ENCODE peak calls at places on chromosomes 6 and 20, in seven cellular contexts. R, C, D, P, J, S and Q are unnamed samples. For H3K27me3, the result is how much of the 10 kb centered on the place peaks cover.

GRCh38 chr6:79784013-79784753 is 153.1 kb downstream of the SH3BGRL2 start:
- DNase-seq in D (no peak), J (no peak), P (no peak), C (no peak), R (no peak), S (no peak), Q (no peak)

GRCh38 chr6:21348462-21349195 is 244.9 kb upstream of the SOX4 start:
- DNase-seq in D (peak), R (peak), J (no peak), P (peak), S (no peak), C (peak), Q (peak)

GRCh38 chr20:50309280-50309763 is 118.7 kb downstream of the CEBPB start:
- DNase-seq in P (no peak), J (no peak), C (peak), R (no peak), S (no peak), D (no peak), Q (no peak)

GRCh38 chr6:132456700-132457143 is 55.4 kb upstream of the MOXD1 start:
- DNase-seq in D (peak), R (peak), C (no peak), P (peak), S (peak), J (no peak), Q (no peak)

GRCh38 chr20:52207020-52207810 is 15.6 kb upstream of the ZFP64 start:
- DNase-seq in P (no peak), D (no peak), J (no peak), S (no peak), R (no peak), C (no peak), Q (no peak)

GRCh38 chr6:14759976-14760672 is 485.7 kb upstream of the JARID2 start:
- DNase-seq in S (no peak), R (no peak), P (no peak), C (no peak), J (no peak), D (no peak), Q (no peak)

GRCh38 chr6:146419576-146419975 is 124.1 kb upstream of the RAB32 start:
- DNase-seq in C (no peak), S (no peak), D (no peak), P (no peak), R (no peak), J (no peak), Q (no peak)

GRCh38 chr6:111276335-111276734 is 189.0 kb downstream of the SLC16A10 start:
- DNase-seq in D (no peak), J (no peak), S (no peak), C (no peak), P (no peak), R (no peak), Q (no peak)

GRCh38 chr20:19697415-19697814 is 60.6 kb upstream of the RIN2 start:
- DNase-seq in C (no peak), R (no peak), S (no peak), D (no peak), P (no peak), J (no peak), Q (no peak)

GRCh38 chr6:8108031-8108660 is 5.8 kb upstream of the EEF1E1 start:
- DNase-seq in S (no peak), D (no peak), P (peak), J (no peak), R (no peak), C (peak), Q (no peak)

GRCh38 chr6:124870611-124871201 is 91.5 kb upstream of the RNF217 start:
- DNase-seq in S (no peak), P (peak), J (no peak), C (peak), R (no peak), D (peak), Q (no peak)

GRCh38 chr6:1388081-1388926 is 1.1 kb upstream of the FOXF2 start:
- DNase-seq in C (peak), P (no peak), J (no peak), S (no peak), D (no peak), R (no peak), Q (peak)

GRCh38 chr20:63642518-63643247 is 10.5 kb downstream of the STMN3 start:
- DNase-seq in D (peak), R (no peak), S (no peak), C (no peak), J (no peak), P (no peak), Q (peak)

GRCh38 chr6:130796313-130796905 is 30.8 kb upstream of the SMLR1 start:
- DNase-seq in J (no peak), D (no peak), R (no peak), S (no peak), P (no peak), C (peak), Q (no peak)

GRCh38 chr20:32111287-32111686 is 1.8 kb downstream of the TM9SF4 start:
- DNase-seq in R (no peak), P (no peak), C (no peak), D (no peak), S (no peak), J (no peak), Q (no peak)

GRCh38 chr6:103570431-103570830 is 1289.3 kb downstream of the HACE1 start:
- DNase-seq in C (no peak), R (no peak), S (no peak), J (no peak), P (no peak), D (no peak), Q (no peak)

GRCh38 chr20:12695937-12696336 is 312.8 kb upstream of the SPTLC3 start:
- DNase-seq in D (no peak), R (no peak), C (no peak), P (no peak), J (no peak), S (no peak), Q (peak)

GRCh38 chr6:138662474-138662873 is 111.1 kb upstream of the CCDC28A start:
- DNase-seq in S (no peak), C (peak), J (no peak), D (no peak), R (no peak), P (no peak), Q (no peak)

GRCh38 chr6:49142422-49143151 is 320.5 kb downstream of the MMUT start:
- DNase-seq in P (no peak), C (no peak), S (no peak), J (no peak), R (no peak), D (no peak), Q (peak)

GRCh38 chr6:29749668-29750067 is 26.4 kb downstream of the HLA-F start:
- DNase-seq in S (no peak), P (no peak), D (no peak), J (no peak), C (no peak), R (no peak), Q (no peak)
- H3K4me3 ChIP-seq in S (peak), P (no peak), D (peak), J (no peak), C (no peak), R (peak), Q (no peak)

DNA sequence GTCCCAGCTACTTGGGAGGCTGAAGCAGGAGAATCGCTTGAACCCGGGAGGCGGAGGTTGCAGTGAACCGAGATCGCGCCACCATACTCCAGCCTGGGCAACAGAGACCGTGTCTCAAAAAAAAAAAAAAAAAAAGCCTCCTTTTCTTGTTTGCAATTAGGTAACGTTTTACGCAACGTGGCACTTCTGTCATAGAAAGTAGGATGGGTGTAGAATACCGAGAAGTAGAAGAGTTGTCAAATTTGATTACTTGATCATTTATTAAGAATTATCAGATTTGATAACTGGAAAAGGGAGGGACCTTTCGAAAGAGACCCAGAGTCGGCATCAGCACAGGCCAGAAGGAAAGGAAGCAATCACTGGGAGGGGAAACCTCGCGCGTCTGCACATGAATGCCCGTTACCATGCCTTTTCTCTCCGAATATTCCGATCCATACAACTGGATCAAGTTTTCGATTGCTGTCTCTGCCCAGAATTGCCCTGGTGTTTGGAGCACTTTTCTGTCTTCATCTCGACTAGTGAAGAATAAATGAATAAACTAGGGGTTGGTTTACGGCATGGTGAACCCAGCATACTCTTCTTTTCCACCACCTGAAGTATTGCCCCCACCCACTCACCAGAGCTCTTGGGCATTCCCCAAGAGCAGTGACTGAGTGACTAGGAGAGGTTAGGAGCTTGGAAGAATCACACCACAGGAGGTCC is 4.5 kb upstream of the TFAP2D start:
- DNase-seq in J (no peak), S (no peak), P (no peak), R (no peak), D (no peak), C (no peak), Q (no peak)
- H3K27me3 ChIP-seq in J (under half), S (half or more), P (half or more), R (half or more), D (half or more), C (under half), Q (half or more)

GRCh38 chr6:31736026-31736767 is at the start of gene CLIC1:
- DNase-seq in S (peak), D (peak), C (peak), R (peak), P (peak), J (no peak), Q (peak)

GRCh38 chr6:31737315-31738047 is 1.2 kb upstream of the CLIC1 start:
- DNase-seq in S (no peak), D (peak), C (no peak), P (peak), J (no peak), R (no peak), Q (no peak)

GRCh38 chr6:31739639-31740396 is at the start of gene MSH5:
- DNase-seq in P (peak), D (peak), C (peak), S (peak), J (peak), R (peak), Q (peak)

GRCh38 chr6:31736768-31737314 is 511 bp upstream of the CLIC1 start:
- DNase-seq in R (no peak), S (no peak), C (no peak), P (peak), J (no peak), D (no peak), Q (no peak)

GRCh38 chr6:31738048-31738979 is 1.5 kb upstream of the MSH5 start:
- DNase-seq in J (no peak), S (no peak), P (peak), R (no peak), D (peak), C (peak), Q (no peak)
- H3K4me3 ChIP-seq in J (no peak), S (no peak), P (no peak), R (peak), D (peak), C (peak), Q (no peak)

GRCh38 chr6:169165561-169166300 is 87.9 kb downstream of the THBS2 start:
- DNase-seq in J (no peak), C (peak), R (no peak), P (no peak), S (peak), D (no peak), Q (peak)

GRCh38 chr6:169162249-169162967 is 91.2 kb downstream of the THBS2 start:
- DNase-seq in R (no peak), P (no peak), D (no peak), J (no peak), C (no peak), S (no peak), Q (no peak)

GRCh38 chr6:169162968-169163903 is 90.4 kb downstream of the THBS2 start:
- DNase-seq in P (peak), S (peak), D (no peak), C (peak), J (no peak), R (no peak), Q (peak)

GRCh38 chr6:169165031-169165430 is 88.6 kb downstream of the THBS2 start:
- DNase-seq in R (no peak), D (no peak), P (no peak), J (no peak), C (peak), S (peak), Q (no peak)

GRCh38 chr6:169164451-169164850 is 89.2 kb downstream of the THBS2 start:
- DNase-seq in D (no peak), J (no peak), P (no peak), S (peak), R (no peak), C (no peak), Q (no peak)
- H3K27me3 ChIP-seq in D (under half), J (under half), P (under half), S (under half), R (under half), C (under half), Q (under half)

GRCh38 chr6:165220030-165220429 is 89.4 kb downstream of the C6orf118 start:
- DNase-seq in S (no peak), D (no peak), J (no peak), C (no peak), P (no peak), R (no peak), Q (no peak)

GRCh38 chr6:165223736-165224135 is 85.7 kb downstream of the C6orf118 start:
- DNase-seq in S (no peak), J (no peak), D (no peak), R (no peak), P (no peak), C (no peak), Q (no peak)

GRCh38 chr6:165218816-165219215 is 90.6 kb downstream of the C6orf118 start:
- DNase-seq in R (no peak), D (no peak), S (no peak), J (no peak), C (no peak), P (no peak), Q (no peak)

GRCh38 chr6:165222315-165223025 is 86.9 kb downstream of the C6orf118 start:
- DNase-seq in J (no peak), S (no peak), D (no peak), C (no peak), P (no peak), R (no peak), Q (no peak)

DNA sequence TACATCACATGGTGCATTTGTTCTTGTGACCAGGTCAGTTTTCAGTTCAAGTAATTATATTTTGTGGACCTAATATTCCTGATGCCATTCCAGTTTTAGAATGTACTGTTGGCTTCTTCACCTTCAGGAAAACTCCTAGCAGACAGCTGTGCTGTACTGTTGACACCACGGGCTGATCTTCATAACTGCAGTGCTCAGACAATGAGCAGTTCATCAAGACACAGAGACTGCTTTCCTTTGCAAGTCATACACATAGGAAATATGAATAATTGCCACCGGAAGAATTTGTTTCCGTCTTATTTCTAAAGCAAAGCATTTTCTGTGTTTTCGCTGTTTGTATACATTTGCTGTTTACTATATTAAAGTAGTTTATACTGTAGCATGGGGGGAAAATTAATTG is 89.8 kb downstream of the C6orf118 start:
- DNase-seq in C (no peak), D (no peak), R (no peak), P (no peak), J (no peak), S (no peak), Q (no peak)
- H3K4me3 ChIP-seq in C (no peak), D (no peak), R (no peak), P (no peak), J (no peak), S (no peak), Q (no peak)

GRCh38 chr20:62595069-62595468 is 47.2 kb upstream of the SLCO4A1 start:
- DNase-seq in P (no peak), J (no peak), D (no peak), C (no peak), S (no peak), R (no peak), Q (no peak)
- H3K27me3 ChIP-seq in P (under half), J (under half), D (under half), C (under half), S (half or more), R (under half), Q (under half)

GRCh38 chr6:11537229-11538048 is at the start of gene TMEM170B:
- DNase-seq in R (peak), J (peak), S (peak), D (peak), P (peak), C (peak), Q (peak)

GRCh38 chr6:11536795-11537194 is 754 bp upstream of the TMEM170B start:
- DNase-seq in J (no peak), P (peak), D (peak), C (no peak), S (no peak), R (no peak), Q (peak)

GRCh38 chr6:11538049-11538798 is 675 bp downstream of the TMEM170B start:
- DNase-seq in D (peak), P (peak), S (peak), C (no peak), J (no peak), R (peak), Q (peak)

GRCh38 chr6:11534561-11534960 is 3.0 kb upstream of the TMEM170B start:
- DNase-seq in P (no peak), S (no peak), J (no peak), R (no peak), D (no peak), C (no peak), Q (no peak)

DNA sequence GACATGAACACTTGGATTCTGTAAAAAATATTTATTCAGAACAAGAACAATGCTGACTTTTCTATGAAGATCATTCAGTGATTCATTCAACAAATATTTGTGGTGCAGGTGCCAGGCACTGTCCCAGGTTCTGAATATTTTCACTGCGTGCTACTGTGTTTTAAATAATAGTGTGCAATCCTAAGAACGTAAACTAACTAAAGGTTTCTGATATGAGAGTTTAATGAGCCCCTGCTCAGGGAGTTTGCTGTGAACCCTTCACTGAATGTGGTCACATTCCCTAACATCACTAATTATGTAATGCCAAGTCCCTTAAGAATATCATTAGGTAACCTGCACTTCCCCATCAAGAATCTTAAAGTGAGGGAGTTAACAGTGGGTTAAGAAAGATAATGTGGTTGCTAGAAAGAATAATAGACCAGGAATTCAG is 1.7 kb upstream of the TMEM170B start:
- DNase-seq in C (peak), P (peak), J (no peak), R (no peak), D (peak), S (no peak), Q (no peak)
- H3K4me3 ChIP-seq in C (no peak), P (no peak), J (no peak), R (no peak), D (no peak), S (no peak), Q (no peak)